ENCODE peak calls at places on chromosomes 16 and 17, in six cellular contexts. J, M, H, W, D and N are unnamed samples.

GRCh38 chr17:70230883-70231282 is 61.6 kb downstream of the KCNJ2 start:
- DNase-seq in J (no peak), M (no peak), W (no peak), D (no peak), H (no peak), N (no peak)

GRCh38 chr16:74309789-74310781 is 13.5 kb downstream of the PSMD7 start:
- DNase-seq in W (peak), H (no peak), J (no peak), M (no peak), D (peak), N (no peak)

GRCh38 chr16:19014456-19014855 is 30.7 kb downstream of the TMC7 start:
- DNase-seq in D (no peak), W (peak), H (peak), M (no peak), J (peak), N (no peak)

GRCh38 chr16:70520612-70521297 is 2.6 kb downstream of the COG4 start:
- DNase-seq in M (no peak), W (no peak), J (no peak), D (no peak), H (no peak), N (no peak)

GRCh38 chr16:1612320-1613111 is at the start of gene CRAMP1:
- DNase-seq in M (no peak), W (peak), D (peak), J (no peak), H (no peak), N (no peak)

GRCh38 chr17:7330099-7331015 is 1.2 kb upstream of the NEURL4 start:
- DNase-seq in H (peak), J (peak), D (peak), M (peak), W (peak), N (peak)

GRCh38 chr17:50033316-50033715 is 22.6 kb upstream of the ITGA3 start:
- DNase-seq in H (no peak), M (no peak), J (no peak), D (no peak), W (no peak), N (no peak)

GRCh38 chr17:37699285-37699973 is 45.4 kb downstream of the HNF1B start:
- DNase-seq in J (no peak), W (no peak), H (no peak), M (no peak), D (no peak), N (no peak)

GRCh38 chr16:3774156-3774767 is 56.9 kb upstream of the TRAP1 start:
- DNase-seq in D (peak), J (peak), W (peak), M (no peak), H (no peak), N (no peak)

GRCh38 chr16:88448461-88449266 is 4.4 kb upstream of the ZFPM1 start:
- DNase-seq in M (no peak), H (no peak), W (no peak), J (no peak), D (no peak), N (no peak)

GRCh38 chr16:79155904-79156303 is 444.6 kb downstream of the MAF start:
- DNase-seq in D (no peak), J (no peak), M (no peak), H (no peak), W (no peak), N (no peak)

GRCh38 chr16:17544304-17544703 is 73.5 kb upstream of the XYLT1 start:
- DNase-seq in D (no peak), J (no peak), M (no peak), W (no peak), H (no peak), N (no peak)

GRCh38 chr17:66383353-66383752 is 80.9 kb downstream of the PRKCA start:
- DNase-seq in J (no peak), W (no peak), D (no peak), M (no peak), H (no peak), N (no peak)

GRCh38 chr16:88335150-88335685 is 47.5 kb upstream of the ZNF469 start:
- DNase-seq in D (no peak), W (no peak), M (no peak), J (no peak), H (no peak), N (no peak)

GRCh38 chr17:43661699-43662431 is at the start of gene MEOX1:
- DNase-seq in J (peak), H (no peak), W (no peak), M (no peak), D (no peak), N (no peak)

GRCh38 chr16:75244844-75245758 is 6.3 kb downstream of the BCAR1 start:
- DNase-seq in M (peak), W (peak), H (peak), D (peak), J (peak), N (peak)

GRCh38 chr16:79089735-79090284 is 510.7 kb downstream of the MAF start:
- DNase-seq in W (no peak), M (no peak), J (peak), D (peak), H (no peak), N (no peak)

GRCh38 chr17:376936-377863 is 24.6 kb upstream of the RPH3AL start:
- DNase-seq in H (peak), M (no peak), J (no peak), W (peak), D (no peak), N (no peak)

GRCh38 chr17:42519546-42520444 is 16.2 kb upstream of the NAGLU start:
- DNase-seq in M (peak), W (peak), J (peak), H (peak), D (peak), N (peak)

GRCh38 chr17:2064511-2064910 is 9.6 kb downstream of the HIC1 start:
- DNase-seq in H (no peak), W (no peak), J (no peak), M (no peak), D (no peak), N (no peak)

GRCh38 chr17:78966906-78967600 is 12.7 kb downstream of the LGALS3BP start:
- DNase-seq in J (no peak), D (no peak), W (no peak), M (no peak), H (no peak), N (no peak)

GRCh38 chr16:58048494-58048893 is 22.9 kb downstream of the MMP15 start:
- DNase-seq in H (no peak), D (no peak), W (no peak), J (no peak), M (no peak), N (no peak)

GRCh38 chr17:37747222-37747621 is 2.4 kb upstream of the HNF1B start:
- DNase-seq in M (no peak), W (no peak), H (no peak), D (no peak), J (no peak), N (no peak)

DNA sequence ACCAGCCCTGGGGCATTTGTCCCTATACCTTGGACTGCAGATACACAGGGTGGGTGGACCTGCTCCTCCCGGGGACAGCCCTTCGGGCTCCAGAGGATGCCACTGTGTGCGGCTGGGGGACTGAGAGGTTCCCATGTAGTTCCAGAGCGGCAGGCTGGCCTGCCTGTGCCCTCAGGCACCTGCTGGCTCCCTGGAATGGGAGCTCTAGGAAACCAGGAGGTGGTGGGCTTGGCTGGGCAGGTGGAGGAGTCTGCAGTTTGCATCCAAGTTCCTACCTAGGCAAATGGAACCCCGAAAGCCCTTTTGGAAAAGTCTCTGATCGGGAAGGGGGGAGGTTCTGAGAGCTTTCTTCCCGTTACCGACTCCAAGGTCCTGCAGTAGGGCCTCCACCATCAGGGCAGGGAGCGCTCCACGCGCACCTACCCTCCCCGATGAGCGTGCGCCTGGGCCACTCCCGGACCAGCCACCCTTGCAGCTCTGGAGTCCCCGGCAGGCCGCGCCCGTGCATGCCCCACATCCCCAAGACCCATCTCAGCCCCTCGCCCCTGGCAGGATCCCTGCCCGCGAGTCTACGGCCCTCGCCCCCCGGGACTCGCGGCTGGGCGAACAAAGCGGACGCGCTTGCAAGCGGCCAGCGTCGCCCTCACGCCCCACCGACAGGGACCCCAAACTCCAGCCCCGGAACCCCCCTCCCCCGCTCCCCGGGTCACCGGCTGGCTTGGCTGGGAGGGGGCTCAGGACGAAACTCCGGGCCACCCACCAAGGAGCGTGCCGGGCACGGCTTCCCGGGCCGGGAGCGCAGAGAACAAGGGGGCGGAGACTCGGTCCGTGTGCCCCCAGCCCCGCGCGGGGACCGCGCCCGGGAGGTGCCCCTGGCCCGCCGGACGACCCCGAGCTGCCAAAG is 707 bp downstream of the DBNDD1 start:
- DNase-seq in W (peak), H (no peak), J (no peak), D (peak), M (no peak), N (no peak)
- H3K4me3 ChIP-seq in W (peak), H (peak), J (peak), D (peak), M (peak), N (peak)

DNA sequence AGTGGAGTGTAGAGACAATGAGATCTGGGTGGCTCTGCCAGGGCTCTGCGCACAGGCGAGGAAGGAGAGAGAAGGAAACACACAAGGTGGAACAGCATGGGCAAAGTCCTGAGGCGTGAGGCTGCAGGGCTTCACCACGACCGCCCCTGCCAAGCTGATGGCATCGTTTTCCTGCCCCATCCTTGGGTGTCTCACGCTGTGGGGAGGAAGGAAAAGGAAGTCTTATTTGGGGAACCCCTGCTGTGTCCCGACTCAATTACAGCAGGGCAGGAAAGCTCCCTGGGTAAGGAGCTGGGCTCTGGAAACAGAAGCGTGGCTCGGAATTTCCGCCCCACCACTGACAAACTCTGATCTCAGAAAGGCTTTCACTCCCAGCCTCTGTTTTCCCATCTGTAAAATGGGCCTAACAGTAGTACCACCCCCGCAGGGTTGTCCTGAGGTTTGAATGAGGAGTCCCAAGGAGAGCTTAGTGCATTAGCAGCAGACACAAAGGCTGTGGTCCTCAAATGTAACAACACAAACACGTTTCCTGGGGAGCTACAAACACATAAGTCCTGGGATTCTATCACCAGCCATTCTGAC is 3.2 kb upstream of the CDH5 start:
- DNase-seq in J (no peak), W (no peak), H (peak), M (no peak), D (no peak), N (no peak)
- H3K27ac ChIP-seq in J (peak), W (no peak), H (peak), M (no peak), D (no peak), N (no peak)

GRCh38 chr17:64291268-64291851 is 28.3 kb upstream of the TEX2 start:
- DNase-seq in D (peak), H (no peak), M (no peak), W (no peak), J (no peak), N (no peak)
- TF ChIP-seq CTCF in D (no peak), H (peak), M (no peak), W (no peak), J (peak), N (no peak)

GRCh38 chr17:59165933-59166342 is 10.4 kb downstream of the PRR11 start:
- DNase-seq in J (no peak), D (peak), H (no peak), W (peak), M (no peak), N (no peak)

GRCh38 chr17:59155439-59156177 is at the start of gene PRR11:
- DNase-seq in M (peak), D (peak), J (peak), H (peak), W (peak), N (no peak)

GRCh38 chr17:59154721-59155438 is at the start of gene SKA2:
- DNase-seq in H (peak), J (peak), D (peak), W (peak), M (peak), N (peak)

GRCh38 chr17:59161477-59161876 is 5.9 kb downstream of the PRR11 start:
- DNase-seq in D (no peak), W (no peak), H (no peak), M (no peak), J (no peak), N (no peak)

GRCh38 chr17:59160203-59161025 is 4.9 kb downstream of the PRR11 start:
- DNase-seq in W (no peak), D (no peak), H (no peak), M (no peak), J (no peak), N (no peak)
- H3K4me3 ChIP-seq in W (no peak), D (no peak), H (no peak), M (no peak), J (no peak), N (no peak)

GRCh38 chr17:82963104-82963950 is 116.1 kb upstream of the METRNL start:
- DNase-seq in D (peak), H (peak), M (peak), J (peak), W (peak), N (peak)
- H3K27ac ChIP-seq in D (no peak), H (no peak), M (no peak), J (peak), W (no peak), N (peak)

DNA sequence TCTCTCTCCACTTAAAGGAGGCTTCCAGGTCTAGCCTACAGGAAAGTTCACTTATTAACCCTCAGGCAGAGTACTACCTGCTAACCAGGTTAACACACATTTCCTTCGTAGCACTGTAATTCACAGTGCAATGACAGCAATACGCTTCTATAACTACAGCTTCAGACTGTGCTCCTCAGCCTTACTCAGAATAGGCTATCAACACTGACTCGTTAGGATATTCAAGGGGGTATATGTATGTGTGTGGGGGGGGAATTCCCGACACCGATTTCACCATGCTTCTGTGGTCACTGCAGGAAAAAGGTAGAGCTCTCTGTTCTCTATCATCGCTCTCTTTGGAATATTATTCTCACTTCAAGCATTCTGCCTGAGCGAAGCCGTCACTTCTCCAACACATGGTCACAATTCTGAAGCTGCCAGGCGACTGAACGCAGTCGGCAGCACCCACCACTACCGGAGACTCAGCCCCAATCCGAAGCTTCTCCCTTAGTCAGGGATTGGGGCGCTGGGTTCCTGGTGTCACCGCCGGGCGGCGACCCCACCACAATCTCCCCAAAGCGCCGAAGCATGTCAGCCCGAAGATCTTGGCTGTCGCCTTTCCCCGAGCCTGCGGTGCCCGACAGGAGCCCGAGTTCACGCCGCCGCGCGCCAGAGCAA is 599 bp downstream of the GGA3 start:
- DNase-seq in M (no peak), D (no peak), J (no peak), H (no peak), W (no peak), N (no peak)
- TF ChIP-seq CTCF in M (no peak), D (no peak), J (peak), H (no peak), W (peak), N (no peak)

GRCh38 chr17:28896491-28896883 is 1.0 kb downstream of the FLOT2 start:
- DNase-seq in M (no peak), D (no peak), H (no peak), J (no peak), W (no peak), N (no peak)
- H3K4me3 ChIP-seq in M (peak), D (peak), H (peak), J (peak), W (peak), N (peak)

DNA sequence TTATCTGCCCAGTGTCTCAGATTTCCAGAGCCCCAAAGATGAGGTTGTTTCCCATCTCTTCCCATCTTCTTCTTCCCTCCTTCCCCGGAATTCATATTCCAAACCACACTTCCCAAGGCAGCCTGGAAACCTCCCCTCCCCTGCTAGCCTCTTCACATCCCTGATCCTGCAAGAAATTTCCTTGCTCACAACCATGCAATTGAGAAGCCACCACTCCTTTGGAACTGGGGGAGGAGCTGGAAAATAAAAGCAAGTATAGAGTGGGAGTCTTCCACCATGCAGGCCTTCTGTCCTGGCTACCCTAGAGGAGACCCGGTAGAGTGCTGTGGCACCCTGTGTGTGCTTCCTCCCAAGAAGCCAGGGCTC is 15.5 kb upstream of the HOXB2 start:
- DNase-seq in D (no peak), W (no peak), M (no peak), J (no peak), H (no peak), N (no peak)
- H3K27ac ChIP-seq in D (no peak), W (no peak), M (no peak), J (no peak), H (no peak), N (peak)

GRCh38 chr16:11315499-11315898 is 29.8 kb upstream of the RMI2 start:
- DNase-seq in M (no peak), J (no peak), W (no peak), D (peak), H (no peak), N (no peak)
- TF ChIP-seq CTCF in M (no peak), J (no peak), W (no peak), D (no peak), H (no peak), N (no peak)